ENCODE peak calls at places on chromosomes 3 and 15, in eight cellular contexts. M is IMR-90, N is ovary, Q is spleen, E is transverse colon, V is NB4, S is adrenal gland, B is stomach. Y is an unnamed sample.

GRCh38 chr15:28208583-28208982 is 109.5 kb upstream of the OCA2 start:
- DNase-seq in B (no peak), N (no peak), Q (no peak), S (no peak), E (no peak), M (no peak), V (no peak), Y (no peak)

GRCh38 chr3:58164199-58164879 is 46.4 kb downstream of the DNASE1L3 start:
- DNase-seq in E (no peak), N (peak; percentile 81), V (no peak), B (peak; percentile 92), S (peak; percentile 48), M (peak; percentile 81), Q (no peak), Y (peak; percentile 92)

GRCh38 chr3:69200384-69201068 is 78.1 kb upstream of the LMOD3 start:
- DNase-seq in M (peak; percentile 19), Q (no peak), E (peak; percentile 73), S (peak; percentile 41), B (peak; percentile 73), V (no peak), N (no peak), Y (peak; percentile 46)

GRCh38 chr3:48881006-48881405 is 17.7 kb downstream of the SLC25A20 start:
- DNase-seq in B (no peak), E (no peak), Q (no peak), S (no peak), V (no peak), N (no peak), M (no peak), Y (no peak)

GRCh38 chr15:74238984-74239645 is 3.0 kb downstream of the CCDC33 start:
- DNase-seq in V (no peak), S (no peak), M (no peak), B (no peak), E (no peak), N (no peak), Q (no peak), Y (no peak)

GRCh38 chr3:11131371-11131770 is 22.9 kb upstream of the HRH1 start:
- DNase-seq in N (no peak), Q (no peak), S (no peak), B (no peak), V (no peak), E (no peak), M (no peak), Y (no peak)

GRCh38 chr3:14489641-14490040 is 50.5 kb downstream of the GRIP2 start:
- DNase-seq in N (peak; percentile 35), E (no peak), M (no peak), V (no peak), S (no peak), Q (peak; percentile 38), B (no peak), Y (no peak)

GRCh38 chr3:159884661-159885402 is 103.8 kb upstream of the IL12A start:
- DNase-seq in S (no peak), V (peak; percentile 44), E (no peak), N (no peak), M (peak; percentile 65), Q (no peak), B (no peak), Y (no peak)

GRCh38 chr3:66397745-66398144 is 103.1 kb downstream of the LRIG1 start:
- DNase-seq in S (no peak), B (no peak), Q (no peak), N (no peak), V (peak; percentile 64), M (peak; percentile 34), E (peak; percentile 52), Y (peak; percentile 43)

GRCh38 chr3:86254480-86254879 is 736.5 kb downstream of the VGLL3 start:
- DNase-seq in B (no peak), M (no peak), Q (peak; percentile 44), E (no peak), S (no peak), N (no peak), V (no peak), Y (no peak)

GRCh38 chr3:36446230-36446629 is 65.9 kb downstream of the STAC start:
- DNase-seq in M (no peak), Q (no peak), B (no peak), N (no peak), V (no peak), E (no peak), S (no peak), Y (no peak)

GRCh38 chr15:54345301-54345700 is 367.1 kb downstream of the UNC13C start:
- DNase-seq in E (no peak), B (no peak), M (no peak), Q (no peak), V (no peak), S (no peak), N (no peak), Y (no peak)

GRCh38 chr3:73470851-73471250 is 153.9 kb downstream of the PDZRN3 start:
- DNase-seq in M (no peak), N (no peak), S (no peak), B (no peak), V (no peak), E (no peak), Q (no peak), Y (no peak)

GRCh38 chr3:45145681-45146614 is at the start of gene CDCP1:
- DNase-seq in V (no peak), B (peak; percentile 69), M (no peak), S (no peak), N (no peak), Q (no peak), E (peak; percentile 78), Y (peak; percentile 77)
- TF ChIP-seq POLR2A in V (no peak), B (no peak), M (no peak), S (no peak), N (no peak), Q (no peak), E (peak; percentile 90), Y (peak; percentile 78)

GRCh38 chr15:78628227-78628626 is 7.4 kb upstream of the CHRNA3 start:
- DNase-seq in E (no peak), M (no peak), N (no peak), S (no peak), Q (no peak), V (no peak), B (no peak), Y (no peak)

GRCh38 chr15:78626611-78627010 is 5.8 kb upstream of the CHRNA3 start:
- DNase-seq in E (no peak), V (no peak), B (peak; percentile 4), M (no peak), N (no peak), S (no peak), Q (no peak), Y (no peak)

GRCh38 chr15:78629031-78629715 is 8.4 kb upstream of the CHRNA3 start:
- DNase-seq in E (no peak), V (no peak), M (no peak), S (no peak), Q (no peak), N (no peak), B (peak; percentile 21), Y (no peak)

GRCh38 chr15:78630886-78631633 is 9.9 kb downstream of the CHRNB4 start:
- DNase-seq in E (no peak), S (no peak), B (peak; percentile 5), Q (no peak), M (no peak), N (no peak), V (no peak), Y (no peak)

DNA sequence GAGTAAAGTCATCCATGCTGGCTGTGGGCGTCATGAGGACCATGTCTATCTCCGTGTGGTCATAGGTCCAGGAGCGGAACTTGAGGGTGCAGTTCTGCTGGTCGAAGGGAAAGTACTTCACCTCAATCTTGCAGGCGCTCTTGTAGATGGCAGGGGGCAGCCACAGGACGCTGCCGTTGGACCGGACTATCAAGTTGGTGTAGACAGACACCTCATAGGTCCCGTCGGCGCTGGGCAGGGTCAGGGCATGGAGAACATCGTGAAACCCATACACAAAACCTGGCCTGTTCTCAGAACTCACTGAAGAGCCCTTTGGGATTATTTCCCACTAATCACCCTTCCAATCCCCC is 8.9 kb upstream of the CHRNA3 start:
- DNase-seq in M (no peak), B (peak; percentile 9), S (no peak), N (no peak), E (no peak), V (no peak), Q (no peak), Y (no peak)
- TF ChIP-seq CTCF in M (no peak), B (no peak), S (no peak), N (no peak), E (no peak), V (no peak), Q (no peak), Y (no peak)

GRCh38 chr15:39974656-39975230 is 40.8 kb downstream of the EIF2AK4 start:
- DNase-seq in B (no peak), S (no peak), Q (no peak), M (peak; percentile 24), E (no peak), N (no peak), V (no peak), Y (no peak)

GRCh38 chr15:39979606-39980005 is 45.7 kb downstream of the EIF2AK4 start:
- DNase-seq in N (no peak), V (no peak), S (no peak), B (no peak), E (no peak), M (peak; percentile 10), Q (no peak), Y (no peak)

GRCh38 chr15:39976291-39977274 is 42.7 kb downstream of the EIF2AK4 start:
- DNase-seq in B (peak; percentile 28), E (peak; percentile 51), Q (peak; percentile 76), V (no peak), N (peak; percentile 68), M (peak; percentile 52), S (peak; percentile 57), Y (peak; percentile 39)
- TF ChIP-seq POLR2A in B (no peak), E (no peak), Q (no peak), V (no peak), N (no peak), M (no peak), S (no peak), Y (no peak)

DNA sequence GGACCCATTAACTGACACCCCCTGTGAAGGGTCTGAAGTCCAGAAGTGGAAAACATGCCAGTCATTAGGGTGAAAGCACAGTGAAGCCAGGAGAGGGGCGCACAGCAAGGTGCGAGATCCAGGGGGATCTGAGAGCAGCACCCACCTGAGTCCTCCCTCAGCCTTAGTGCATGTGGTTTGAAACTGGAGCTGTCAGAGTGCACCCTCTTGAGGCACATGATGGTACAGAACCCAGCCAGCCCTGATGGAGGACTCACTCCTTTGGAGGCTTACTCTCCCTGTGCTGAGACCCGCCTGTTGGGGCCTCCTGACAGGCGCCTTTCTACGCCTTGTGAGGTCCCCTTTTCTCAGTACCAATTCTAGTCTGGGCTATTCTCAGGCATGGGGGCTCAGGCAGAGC is 77.8 kb downstream of the IL20RB start:
- DNase-seq in S (no peak), M (peak; percentile 19), V (peak; percentile 39), N (no peak), B (no peak), Q (no peak), E (no peak), Y (no peak)
- TF ChIP-seq CTCF in S (no peak), M (peak; percentile 39), V (peak; percentile 32), N (no peak), B (no peak), Q (no peak), E (peak; percentile 6), Y (no peak)

Y was measured in body of pancreas.